ENCODE peak calls at places on chromosomes 13 and 19, in four cellular contexts. K, O, S and A are unnamed samples.

GRCh38 chr19:29614046-29614445 is 8.0 kb downstream of the POP4 start:
- DNase-seq in S (no peak), O (no peak), K (no peak), A (no peak)

GRCh38 chr13:80040219-80040976 is 300.5 kb downstream of the SPRY2 start:
- DNase-seq in K (no peak), S (no peak), O (no peak), A (no peak)

GRCh38 chr13:93079294-93079693 is 147.3 kb upstream of the GPC6 start:
- DNase-seq in O (no peak), K (no peak), S (no peak), A (no peak)

GRCh38 chr13:24747248-24748151 is 16.5 kb upstream of the RNF17 start:
- DNase-seq in K (peak; percentile 70), O (no peak), S (no peak), A (no peak)

GRCh38 chr13:44972956-44973581 is 16.2 kb downstream of the NUFIP1 start:
- DNase-seq in K (no peak), O (peak; percentile 36), S (no peak), A (no peak)

GRCh38 chr13:50080158-50080855 is 65.1 kb downstream of the KCNRG start:
- DNase-seq in S (no peak), O (peak; percentile 23), K (no peak), A (no peak)

GRCh38 chr19:16244091-16244490 is 46.4 kb downstream of the AP1M1 start:
- DNase-seq in S (no peak), K (no peak), O (no peak), A (no peak)

GRCh38 chr19:13723206-13723605 is 41.1 kb upstream of the MRI1 start:
- DNase-seq in O (no peak), S (no peak), K (no peak), A (no peak)

GRCh38 chr19:5805465-5806132 is 732 bp downstream of the NRTN start:
- DNase-seq in K (peak; percentile 94), O (peak; percentile 65), S (peak; percentile 53), A (peak; percentile 64)

GRCh38 chr13:98918771-98919170 is 59.1 kb downstream of the DOCK9 start:
- DNase-seq in K (no peak), O (no peak), S (no peak), A (no peak)

GRCh38 chr13:42063105-42063504 is 14.7 kb downstream of the DGKH start:
- DNase-seq in K (no peak), O (no peak), S (no peak), A (no peak)

GRCh38 chr13:110265682-110266430 is 41.1 kb downstream of the COL4A1 start:
- DNase-seq in O (no peak), K (peak; percentile 49), S (no peak), A (no peak)

GRCh38 chr19:45234089-45234869 is 10.9 kb downstream of the EXOC3L2 start:
- DNase-seq in O (no peak), K (peak; percentile 77), S (no peak), A (no peak)

GRCh38 chr13:51093574-51093973 is 17.5 kb downstream of the C13orf42 start:
- DNase-seq in S (no peak), O (no peak), K (no peak), A (no peak)

GRCh38 chr19:18027151-18027550 is 19.2 kb downstream of the ARRDC2 start:
- DNase-seq in O (no peak), K (no peak), S (no peak), A (no peak)

GRCh38 chr19:18017275-18018083 is 9.5 kb downstream of the ARRDC2 start:
- DNase-seq in O (no peak), S (no peak), K (no peak), A (no peak)

GRCh38 chr19:18020212-18021067 is 12.5 kb downstream of the ARRDC2 start:
- DNase-seq in O (peak; percentile 51), K (no peak), S (no peak), A (no peak)

GRCh38 chr19:18023596-18024212 is 15.7 kb downstream of the ARRDC2 start:
- DNase-seq in S (no peak), O (no peak), K (no peak), A (no peak)

DNA sequence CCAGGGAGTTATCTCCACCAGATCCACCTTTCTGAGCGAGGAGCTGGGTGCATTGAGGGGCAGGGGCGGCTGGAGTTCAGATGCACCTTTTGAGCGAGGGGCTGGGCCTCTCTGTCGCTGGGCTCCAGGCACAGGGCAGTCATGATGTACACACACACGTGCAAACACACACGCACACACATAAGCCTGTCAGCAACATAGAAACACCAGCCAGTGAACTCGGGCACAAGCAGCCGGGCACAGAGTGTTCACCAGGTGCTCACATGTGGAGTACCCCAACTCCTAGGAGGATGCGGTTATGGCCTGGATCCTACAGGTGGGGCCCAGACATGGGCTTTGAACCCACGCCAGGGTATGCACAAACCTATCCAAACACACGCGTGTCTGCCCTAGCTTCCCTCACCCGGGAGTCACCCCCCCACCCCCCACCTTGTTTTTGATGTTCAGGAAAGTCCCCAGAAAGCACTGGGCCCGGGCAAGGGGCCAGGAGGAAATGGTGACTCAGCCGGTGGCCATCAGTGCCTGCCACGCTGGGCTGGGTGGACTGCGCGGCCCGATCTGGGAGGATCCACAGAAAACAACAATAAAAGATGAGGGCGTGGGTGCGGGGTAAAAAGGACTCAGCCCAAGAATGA is 13.3 kb downstream of the ARRDC2 start:
- DNase-seq in O (no peak), S (no peak), K (no peak), A (no peak)
- TF ChIP-seq TAF1 in O (no peak), S (no peak), K (no peak), A (no peak)

GRCh38 chr19:19487077-19488040 is 28.0 kb downstream of the TSSK6 start:
- DNase-seq in O (no peak), S (no peak), K (no peak), A (no peak)
- TF ChIP-seq TAF1 in O (no peak), S (no peak), K (no peak), A (no peak)

DNA sequence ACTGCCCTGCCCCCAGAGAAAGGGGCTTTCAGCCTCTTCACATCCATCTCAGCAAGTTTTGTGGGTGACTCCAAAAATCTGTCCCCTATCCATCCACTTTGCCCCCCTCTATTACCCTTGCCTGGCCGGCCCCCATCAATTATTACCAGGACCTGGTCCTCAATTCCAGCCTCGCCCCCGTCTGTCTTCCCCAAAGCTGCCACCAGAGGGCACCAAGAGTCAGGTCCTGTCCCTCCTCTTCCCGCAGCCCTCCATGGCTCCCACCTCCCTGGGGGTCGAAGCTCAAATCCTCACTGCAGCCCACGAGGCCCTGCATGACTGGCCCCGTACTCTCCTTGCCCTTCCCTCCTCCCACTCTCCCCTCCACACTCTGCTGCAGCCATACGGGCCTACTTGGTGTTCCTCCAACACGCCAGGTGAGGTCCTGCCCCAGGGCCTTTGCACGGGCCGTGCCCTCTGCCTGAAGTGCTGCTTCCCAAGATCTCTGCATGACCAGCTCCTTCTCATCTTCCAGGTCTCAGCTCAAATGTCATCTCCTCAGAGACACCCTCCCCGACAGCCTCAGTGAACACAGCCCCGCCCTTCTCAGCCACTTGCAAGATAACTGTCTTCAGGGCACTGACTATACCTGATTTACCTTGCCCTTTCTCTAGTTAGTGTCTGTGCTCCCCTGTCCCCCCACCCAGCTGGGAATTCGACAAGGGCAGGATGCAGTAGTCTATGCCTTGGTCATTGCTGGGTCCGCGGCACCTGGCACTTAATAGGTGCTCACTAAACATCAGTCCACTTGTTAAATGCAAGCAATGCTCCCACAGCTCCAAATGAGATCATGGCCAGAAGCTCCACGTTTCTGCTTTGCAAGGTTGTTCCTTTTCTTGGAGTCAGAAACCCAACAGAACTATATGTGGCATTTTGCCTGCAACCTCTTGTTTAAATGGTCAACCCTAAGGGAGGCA is 16.8 kb upstream of the SEMA6B start:
- DNase-seq in O (peak; percentile 61), K (peak; percentile 96), S (peak; percentile 74), A (peak; percentile 76)
- TF ChIP-seq TAF1 in O (no peak), K (no peak), S (no peak), A (no peak)

DNA sequence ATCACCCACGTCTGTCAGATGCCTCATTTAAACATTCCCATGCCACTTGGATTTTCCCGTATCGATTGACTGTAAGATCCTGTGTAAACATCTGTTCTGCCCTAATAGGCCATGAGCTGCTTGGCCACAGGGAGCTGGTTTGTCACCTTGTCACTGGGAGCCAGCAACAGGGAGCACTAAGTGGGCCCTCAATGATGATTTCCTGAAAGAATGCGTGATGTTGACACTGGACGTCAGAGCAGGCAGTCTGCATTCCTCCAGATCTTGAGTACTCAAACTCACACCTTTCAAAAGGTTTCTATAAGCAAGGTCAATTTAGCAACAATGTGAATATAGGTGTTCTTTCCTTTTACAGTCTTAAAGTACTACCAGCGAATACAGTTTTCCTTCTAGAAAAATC is 78.8 kb downstream of the TUBGCP3 start:
- DNase-seq in K (no peak), O (no peak), S (no peak), A (no peak)
- TF ChIP-seq TAF1 in K (no peak), O (no peak), S (no peak), A (no peak)

GRCh38 chr19:39086401-39086800 is 2.2 kb downstream of the ACP7 start:
- DNase-seq in S (no peak), K (no peak), O (no peak), A (no peak)
- TF ChIP-seq TAF1 in S (no peak), K (no peak), O (no peak), A (no peak)

DNA sequence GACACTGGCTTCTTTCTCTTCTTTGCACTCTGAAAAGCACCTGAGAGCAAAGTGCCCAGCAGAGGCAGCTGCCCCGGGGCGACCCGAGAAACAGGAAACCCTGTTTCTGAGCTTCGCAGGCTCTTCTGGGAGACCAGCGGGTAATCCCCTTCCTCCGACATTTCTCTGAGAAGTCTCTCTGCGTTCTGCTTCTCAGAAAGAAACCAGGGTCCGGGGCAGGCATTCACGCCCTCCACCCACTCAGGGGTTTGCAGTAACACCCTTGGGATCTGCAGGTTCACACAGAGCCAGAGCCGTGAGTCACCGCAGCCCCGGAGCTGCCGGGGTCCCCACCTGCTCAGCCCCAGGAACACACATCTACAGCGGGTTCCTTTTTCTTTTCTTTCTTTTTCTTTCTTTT is 86.0 kb downstream of the GADD45B start:
- DNase-seq in K (no peak), S (peak; percentile 66), O (no peak), A (peak; percentile 72)
- TF ChIP-seq TAF1 in K (no peak), S (no peak), O (no peak), A (no peak)

GRCh38 chr19:10552596-10553053 is 8.9 kb downstream of the ATG4D start:
- DNase-seq in S (no peak), K (peak; percentile 85), O (no peak), A (no peak)
- TF ChIP-seq TAF1 in S (no peak), K (no peak), O (no peak), A (peak; percentile 19)

GRCh38 chr13:60701919-60702318 is 304.9 kb downstream of the TDRD3 start:
- DNase-seq in O (no peak), S (no peak), K (no peak), A (no peak)
- TF ChIP-seq TAF1 in O (no peak), S (no peak), K (no peak), A (no peak)